ENCODE peak calls at places on chromosome 21, in nine cellular contexts. W, H, Y, V, C, G, X, Z and L are unnamed samples.

GRCh38 chr21:34073749-34074282 is 438 bp downstream of the MRPS6 start:
- DNase-seq in W (peak; percentile 64), H (no peak), Y (peak; percentile 74), V (peak; percentile 68), C (peak; percentile 67), G (peak; percentile 34), X (peak; percentile 76), Z (peak; percentile 42), L (peak; percentile 56)

GRCh38 chr21:34915364-34915834 is 133.7 kb downstream of the RUNX1 start:
- DNase-seq in W (no peak), H (no peak), Y (no peak), V (peak; percentile 73), C (no peak), G (peak; percentile 57), X (no peak), Z (peak; percentile 10), L (no peak)

GRCh38 chr21:33434770-33435360 is 31.7 kb downstream of the IFNGR2 start:
- DNase-seq in W (peak; percentile 60), H (no peak), Y (peak; percentile 68), V (peak; percentile 94), C (no peak), G (peak; percentile 93), X (no peak), Z (no peak), L (peak; percentile 88)

GRCh38 chr21:29084372-29084771 is 10.9 kb upstream of the CCT8 start:
- DNase-seq in W (no peak), H (no peak), Y (no peak), V (no peak), C (no peak), G (no peak), X (no peak), Z (no peak), L (no peak)

GRCh38 chr21:45747802-45748445 is 104.4 kb downstream of the PCBP3 start:
- DNase-seq in W (no peak), H (peak; percentile 18), Y (peak; percentile 37), V (peak; percentile 90), C (no peak), G (peak; percentile 90), X (peak; percentile 85), Z (peak; percentile 35), L (no peak)

GRCh38 chr21:17823846-17824245 is 4.7 kb upstream of the C21orf91 start:
- DNase-seq in W (no peak), H (no peak), Y (no peak), V (no peak), C (no peak), G (no peak), X (no peak), Z (no peak), L (no peak)

GRCh38 chr21:17101696-17102095 is 411.1 kb upstream of the CXADR start:
- DNase-seq in W (no peak), H (no peak), Y (no peak), V (no peak), C (no peak), G (no peak), X (no peak), Z (no peak), L (no peak)

GRCh38 chr21:46543306-46543705 is 61.6 kb downstream of the S100B start:
- DNase-seq in W (no peak), H (no peak), Y (no peak), V (no peak), C (no peak), G (no peak), X (peak; percentile 18), Z (no peak), L (no peak)

GRCh38 chr21:46454634-46455390 is 3.9 kb upstream of the DIP2A start:
- DNase-seq in W (no peak), H (no peak), Y (no peak), V (peak; percentile 21), C (no peak), G (no peak), X (no peak), Z (no peak), L (no peak)

GRCh38 chr21:41167348-41168342 is at the start of gene BACE2:
- DNase-seq in W (no peak), H (no peak), Y (peak; percentile 91), V (peak; percentile 93), C (peak; percentile 81), G (peak; percentile 74), X (peak; percentile 70), Z (peak; percentile 76), L (peak; percentile 86)

GRCh38 chr21:43790053-43790524 is 712 bp downstream of the RRP1 start:
- DNase-seq in W (no peak), H (no peak), Y (no peak), V (peak; percentile 54), C (no peak), G (no peak), X (no peak), Z (no peak), L (no peak)
- TF ChIP-seq EZH2phosphoT487 in W (no peak), H (no peak), Y (no peak), V (no peak), C (no peak), G (no peak), X (no peak), Z (no peak), L (no peak)

DNA sequence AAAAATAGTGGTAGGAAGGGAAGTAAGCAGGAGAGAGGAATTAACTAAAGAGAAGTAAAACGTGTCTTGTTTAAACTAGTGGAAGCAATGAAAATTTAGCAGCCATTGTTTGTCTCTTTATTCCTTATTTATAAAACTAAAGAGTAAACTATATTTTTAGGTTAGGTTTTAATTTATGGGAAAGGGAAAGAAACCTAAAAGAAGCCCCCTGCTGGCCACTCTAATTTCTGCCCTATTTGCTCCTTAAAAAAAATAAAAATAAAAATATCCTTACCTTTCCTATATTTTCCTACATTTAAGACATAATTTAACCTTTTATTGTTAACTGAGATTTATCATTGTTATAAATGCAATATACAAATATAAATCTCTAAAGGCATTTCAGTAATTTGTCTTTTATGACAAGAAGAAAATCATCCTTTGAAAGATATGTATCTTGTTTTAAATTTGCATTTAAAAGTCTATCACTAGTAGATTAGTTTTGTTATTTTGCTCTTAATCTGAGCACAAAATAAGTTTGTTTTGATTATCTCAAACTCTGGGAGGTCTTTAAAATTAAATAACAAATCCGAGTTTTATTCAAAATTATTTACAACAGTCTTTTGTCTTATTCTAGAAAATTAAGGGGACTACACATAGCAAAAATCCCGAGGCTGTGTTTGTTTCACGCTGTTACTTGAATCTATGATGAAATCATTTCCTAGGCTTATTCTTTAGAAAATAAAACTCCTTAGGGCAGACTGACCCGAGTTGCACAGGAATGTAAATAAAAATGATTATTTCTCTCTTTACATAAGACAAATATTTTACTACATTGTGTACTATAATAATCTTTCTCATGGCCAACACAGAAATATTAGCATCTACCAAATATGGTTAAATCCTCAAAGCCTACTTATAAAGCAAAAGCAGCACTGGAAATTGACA is 201.7 kb downstream of the NRIP1 start:
- DNase-seq in W (peak; percentile 18), H (no peak), Y (peak; percentile 52), V (peak; percentile 52), C (peak; percentile 27), G (peak; percentile 49), X (no peak), Z (peak; percentile 58), L (peak; percentile 10)
- TF ChIP-seq EZH2phosphoT487 in W (no peak), H (no peak), Y (no peak), V (no peak), C (no peak), G (no peak), X (no peak), Z (no peak), L (no peak)

GRCh38 chr21:37182222-37182621 is 84.9 kb downstream of the VPS26C start:
- DNase-seq in W (no peak), H (no peak), Y (no peak), V (no peak), C (no peak), G (no peak), X (no peak), Z (no peak), L (no peak)

GRCh38 chr21:37183749-37184148 is 83.4 kb downstream of the VPS26C start:
- DNase-seq in W (no peak), H (no peak), Y (no peak), V (no peak), C (no peak), G (no peak), X (no peak), Z (no peak), L (no peak)

GRCh38 chr21:37176716-37177115 is 90.4 kb downstream of the VPS26C start:
- DNase-seq in W (no peak), H (no peak), Y (no peak), V (no peak), C (no peak), G (peak; percentile 76), X (no peak), Z (peak; percentile 20), L (no peak)

GRCh38 chr21:37184784-37185593 is 82.1 kb downstream of the VPS26C start:
- DNase-seq in W (no peak), H (no peak), Y (no peak), V (no peak), C (no peak), G (no peak), X (no peak), Z (no peak), L (no peak)

GRCh38 chr21:37181059-37181458 is 86.1 kb downstream of the VPS26C start:
- DNase-seq in W (no peak), H (no peak), Y (no peak), V (no peak), C (no peak), G (no peak), X (no peak), Z (no peak), L (no peak)
- TF ChIP-seq EZH2phosphoT487 in W (no peak), H (no peak), Y (no peak), V (no peak), C (no peak), G (no peak), X (no peak), Z (no peak), L (no peak)

GRCh38 chr21:38823737-38824123 is 18.0 kb downstream of the ETS2 start:
- DNase-seq in W (no peak), H (no peak), Y (no peak), V (no peak), C (no peak), G (no peak), X (no peak), Z (no peak), L (no peak)

GRCh38 chr21:38824124-38824822 is 18.5 kb downstream of the ETS2 start:
- DNase-seq in W (no peak), H (no peak), Y (no peak), V (peak; percentile 75), C (no peak), G (no peak), X (no peak), Z (no peak), L (no peak)

GRCh38 chr21:38822754-38823374 is 17.1 kb downstream of the ETS2 start:
- DNase-seq in W (no peak), H (no peak), Y (no peak), V (no peak), C (no peak), G (no peak), X (no peak), Z (no peak), L (no peak)

GRCh38 chr21:38825269-38825668 is 19.5 kb downstream of the ETS2 start:
- DNase-seq in W (no peak), H (no peak), Y (no peak), V (no peak), C (no peak), G (no peak), X (no peak), Z (no peak), L (no peak)

DNA sequence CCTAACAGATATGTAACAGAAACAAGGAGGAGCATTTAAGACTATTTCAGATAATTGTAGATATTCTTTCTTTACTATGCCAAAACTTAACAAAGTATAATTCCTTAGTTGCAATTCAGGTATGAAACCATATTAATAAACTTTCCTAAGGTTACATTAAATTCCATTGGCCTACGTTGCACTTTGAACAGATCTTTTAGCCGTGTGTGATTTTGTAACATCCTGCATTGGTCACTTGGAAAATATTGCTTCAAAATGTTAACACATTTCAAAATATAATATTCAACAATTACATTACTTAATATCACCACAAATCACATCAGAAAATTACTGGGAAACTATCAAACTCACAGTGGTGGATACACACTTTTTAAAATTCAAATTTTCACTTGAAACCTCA is 20.2 kb downstream of the ETS2 start:
- DNase-seq in W (no peak), H (no peak), Y (no peak), V (no peak), C (no peak), G (no peak), X (no peak), Z (no peak), L (no peak)
- TF ChIP-seq EZH2phosphoT487 in W (no peak), H (no peak), Y (no peak), V (no peak), C (no peak), G (no peak), X (no peak), Z (no peak), L (no peak)